ENCODE peak calls at places on chromosomes 12 and 14, in seven cellular contexts. G is NCI-H1417; F is skeletal muscle cell; Z is amygdala; P is AG08396; Y is KBM-7; W is stimulated activated CD4-positive, alpha-beta T cell treated with anti-CD3 and anti-CD28 coated beads, Interleukin-4, amount 100 ng/mL, for 24 hours. C is an unnamed sample.

GRCh38 chr12:2052861-2053674 is at the start of gene CACNA1C:
- DNase-seq in G (peak), F (no peak), Z (no peak), P (peak), Y (peak), W (peak), C (peak)

GRCh38 chr12:94636462-94637085 is 13.8 kb downstream of the TMCC3 start:
- DNase-seq in G (no peak), F (peak), Z (no peak), P (no peak), Y (no peak), W (no peak), C (no peak)

GRCh38 chr12:21776242-21776641 is 1.7 kb upstream of the KCNJ8 start:
- DNase-seq in G (no peak), F (no peak), Z (no peak), P (no peak), Y (no peak), W (no peak), C (no peak)

GRCh38 chr12:18430425-18431048 is 169.2 kb downstream of the PIK3C2G start:
- DNase-seq in G (peak), F (no peak), Z (no peak), P (peak), Y (peak), W (no peak), C (peak)

GRCh38 chr12:57454566-57455373 is at the start of gene INHBE:
- DNase-seq in G (peak), F (peak), Z (no peak), P (peak), Y (no peak), W (no peak), C (peak)

GRCh38 chr12:57124259-57124877 is 3.9 kb upstream of the LRP1 start:
- DNase-seq in G (peak), F (no peak), Z (peak), P (peak), Y (peak), W (peak), C (peak)

GRCh38 chr12:124779161-124780141 is 84.2 kb downstream of the SCARB1 start:
- DNase-seq in G (no peak), F (no peak), Z (no peak), P (no peak), Y (no peak), W (no peak), C (no peak)

GRCh38 chr14:42980419-42980818 is 1373.7 kb downstream of the LRFN5 start:
- DNase-seq in G (peak), F (no peak), Z (no peak), P (no peak), Y (no peak), W (no peak), C (no peak)

GRCh38 chr12:5258498-5258897 is 173.4 kb upstream of the NTF3 start:
- DNase-seq in G (no peak), F (peak), Z (no peak), P (peak), Y (no peak), W (no peak), C (peak)

GRCh38 chr12:121476477-121476876 is 76.6 kb downstream of the RNF34 start:
- DNase-seq in G (no peak), F (no peak), Z (no peak), P (no peak), Y (no peak), W (no peak), C (no peak)

GRCh38 chr14:92690171-92691011 is 58.0 kb downstream of the LGMN start:
- DNase-seq in G (peak), F (peak), Z (no peak), P (peak), Y (peak), W (no peak), C (no peak)